ENCODE peak calls at places on chromosome 3, in nine cellular contexts. One of them, this sample, is unnamed.

GRCh38 chr3:121995190-121996137 is 26.6 kb downstream of the ILDR1 start:
- DNase-seq in tibial nerve: peak; percentile 36
- DNase-seq in fibroblast of lung: peak; percentile 44
- DNase-seq in gastrocnemius medialis: peak; percentile 37
- DNase-seq in fibroblast of pulmonary artery: peak; percentile 55
- DNase-seq in colonic mucosa: peak; percentile 77
- DNase-seq in HCT116: peak; percentile 53
- DNase-seq in lung: peak; percentile 68
- DNase-seq in AG04450: peak; percentile 11
- DNase-seq in this sample: peak; percentile 42

GRCh38 chr3:185825639-185826481 is 1.0 kb upstream of the IGF2BP2 start:
- DNase-seq in AG04450: no peak
- DNase-seq in HCT116: no peak
- DNase-seq in fibroblast of pulmonary artery: peak; percentile 68
- DNase-seq in gastrocnemius medialis: no peak
- DNase-seq in tibial nerve: no peak
- DNase-seq in colonic mucosa: peak; percentile 75
- DNase-seq in lung: peak; percentile 51
- DNase-seq in fibroblast of lung: peak; percentile 51
- DNase-seq in this sample: no peak

GRCh38 chr3:27720029-27720518 is 2.0 kb downstream of the EOMES start:
- DNase-seq in lung: no peak
- DNase-seq in colonic mucosa: no peak
- DNase-seq in HCT116: no peak
- DNase-seq in fibroblast of lung: no peak
- DNase-seq in fibroblast of pulmonary artery: no peak
- DNase-seq in gastrocnemius medialis: no peak
- DNase-seq in tibial nerve: no peak
- DNase-seq in AG04450: no peak
- DNase-seq in this sample: no peak

GRCh38 chr3:109563149-109563548 is 225.8 kb upstream of the DPPA4 start:
- DNase-seq in gastrocnemius medialis: no peak
- DNase-seq in fibroblast of lung: no peak
- DNase-seq in AG04450: no peak
- DNase-seq in tibial nerve: no peak
- DNase-seq in lung: no peak
- DNase-seq in fibroblast of pulmonary artery: no peak
- DNase-seq in HCT116: no peak
- DNase-seq in colonic mucosa: no peak
- DNase-seq in this sample: no peak

GRCh38 chr3:145727416-145727930 is 433.5 kb downstream of the PLOD2 start:
- DNase-seq in colonic mucosa: no peak
- DNase-seq in fibroblast of lung: no peak
- DNase-seq in AG04450: no peak
- DNase-seq in fibroblast of pulmonary artery: no peak
- DNase-seq in lung: no peak
- DNase-seq in gastrocnemius medialis: no peak
- DNase-seq in HCT116: no peak
- DNase-seq in tibial nerve: no peak
- DNase-seq in this sample: no peak

GRCh38 chr3:155912090-155912489 is 41.6 kb downstream of the GMPS start:
- DNase-seq in HCT116: no peak
- DNase-seq in tibial nerve: no peak
- DNase-seq in fibroblast of pulmonary artery: no peak
- DNase-seq in fibroblast of lung: no peak
- DNase-seq in gastrocnemius medialis: no peak
- DNase-seq in colonic mucosa: no peak
- DNase-seq in lung: no peak
- DNase-seq in AG04450: no peak
- DNase-seq in this sample: no peak

GRCh38 chr3:64344721-64345207 is 119.5 kb upstream of the PRICKLE2 start:
- DNase-seq in colonic mucosa: no peak
- DNase-seq in tibial nerve: no peak
- DNase-seq in AG04450: peak; percentile 52
- DNase-seq in fibroblast of lung: peak; percentile 68
- DNase-seq in lung: no peak
- DNase-seq in gastrocnemius medialis: no peak
- DNase-seq in HCT116: no peak
- DNase-seq in fibroblast of pulmonary artery: peak; percentile 74
- DNase-seq in this sample: peak; percentile 61

GRCh38 chr3:161372321-161373260 is 1.3 kb upstream of the SPTSSB start:
- DNase-seq in fibroblast of lung: peak; percentile 4
- DNase-seq in HCT116: peak; percentile 18
- DNase-seq in colonic mucosa: peak; percentile 25
- DNase-seq in fibroblast of pulmonary artery: no peak
- DNase-seq in tibial nerve: no peak
- DNase-seq in AG04450: no peak
- DNase-seq in lung: no peak
- DNase-seq in gastrocnemius medialis: no peak
- DNase-seq in this sample: no peak

GRCh38 chr3:4394048-4394447 is 73.0 kb downstream of the SUMF1 start:
- DNase-seq in fibroblast of lung: peak; percentile 21
- DNase-seq in gastrocnemius medialis: no peak
- DNase-seq in AG04450: no peak
- DNase-seq in lung: no peak
- DNase-seq in HCT116: no peak
- DNase-seq in colonic mucosa: no peak
- DNase-seq in tibial nerve: no peak
- DNase-seq in fibroblast of pulmonary artery: peak; percentile 74
- DNase-seq in this sample: no peak

GRCh38 chr3:154886437-154886836 is 193.7 kb upstream of the MME start:
- DNase-seq in gastrocnemius medialis: no peak
- DNase-seq in tibial nerve: no peak
- DNase-seq in colonic mucosa: no peak
- DNase-seq in lung: no peak
- DNase-seq in AG04450: peak; percentile 99
- DNase-seq in fibroblast of pulmonary artery: peak; percentile 94
- DNase-seq in fibroblast of lung: peak; percentile 100
- DNase-seq in HCT116: no peak
- DNase-seq in this sample: peak; percentile 99

GRCh38 chr3:135503429-135504083 is 462.0 kb upstream of the PPP2R3A start:
- DNase-seq in fibroblast of pulmonary artery: peak; percentile 52
- DNase-seq in colonic mucosa: peak; percentile 52
- DNase-seq in gastrocnemius medialis: peak; percentile 58
- DNase-seq in AG04450: peak; percentile 23
- DNase-seq in lung: peak; percentile 63
- DNase-seq in HCT116: peak; percentile 28
- DNase-seq in fibroblast of lung: peak; percentile 59
- DNase-seq in tibial nerve: peak; percentile 68
- DNase-seq in this sample: peak; percentile 35

GRCh38 chr3:16817201-16817600 is 67.6 kb upstream of the PLCL2 start:
- DNase-seq in fibroblast of lung: peak; percentile 12
- DNase-seq in lung: no peak
- DNase-seq in HCT116: no peak
- DNase-seq in tibial nerve: no peak
- DNase-seq in AG04450: no peak
- DNase-seq in fibroblast of pulmonary artery: peak; percentile 34
- DNase-seq in gastrocnemius medialis: no peak
- DNase-seq in colonic mucosa: no peak
- DNase-seq in this sample: no peak

GRCh38 chr3:151918253-151919029 is 45.0 kb downstream of the SUCNR1 start:
- DNase-seq in fibroblast of lung: peak; percentile 83
- DNase-seq in colonic mucosa: no peak
- DNase-seq in HCT116: peak; percentile 50
- DNase-seq in tibial nerve: no peak
- DNase-seq in fibroblast of pulmonary artery: peak; percentile 86
- DNase-seq in gastrocnemius medialis: no peak
- DNase-seq in AG04450: peak; percentile 29
- DNase-seq in lung: no peak
- DNase-seq in this sample: peak; percentile 47

GRCh38 chr3:101166150-101166549 is 154.2 kb downstream of the IMPG2 start:
- DNase-seq in gastrocnemius medialis: no peak
- DNase-seq in fibroblast of pulmonary artery: no peak
- DNase-seq in HCT116: no peak
- DNase-seq in tibial nerve: no peak
- DNase-seq in lung: no peak
- DNase-seq in fibroblast of lung: no peak
- DNase-seq in colonic mucosa: no peak
- DNase-seq in AG04450: no peak
- DNase-seq in this sample: no peak

GRCh38 chr3:111859061-111859973 is at the start of gene PHLDB2:
- DNase-seq in fibroblast of lung: peak; percentile 71
- DNase-seq in colonic mucosa: peak; percentile 56
- DNase-seq in lung: peak; percentile 44
- DNase-seq in gastrocnemius medialis: peak; percentile 39
- DNase-seq in fibroblast of pulmonary artery: peak; percentile 86
- DNase-seq in tibial nerve: peak; percentile 54
- DNase-seq in AG04450: no peak
- DNase-seq in HCT116: no peak
- DNase-seq in this sample: peak; percentile 53

GRCh38 chr3:1088503-1088902 is 4.3 kb upstream of the CNTN6 start:
- DNase-seq in AG04450: no peak
- DNase-seq in fibroblast of lung: no peak
- DNase-seq in colonic mucosa: no peak
- DNase-seq in fibroblast of pulmonary artery: no peak
- DNase-seq in HCT116: no peak
- DNase-seq in tibial nerve: no peak
- DNase-seq in lung: no peak
- DNase-seq in gastrocnemius medialis: no peak
- DNase-seq in this sample: no peak

GRCh38 chr3:114499986-114500385 is 206.2 kb downstream of the TIGIT start:
- DNase-seq in HCT116: no peak
- DNase-seq in fibroblast of pulmonary artery: peak; percentile 29
- DNase-seq in colonic mucosa: no peak
- DNase-seq in lung: no peak
- DNase-seq in tibial nerve: no peak
- DNase-seq in AG04450: no peak
- DNase-seq in fibroblast of lung: peak; percentile 38
- DNase-seq in gastrocnemius medialis: no peak
- DNase-seq in this sample: peak; percentile 85

DNA sequence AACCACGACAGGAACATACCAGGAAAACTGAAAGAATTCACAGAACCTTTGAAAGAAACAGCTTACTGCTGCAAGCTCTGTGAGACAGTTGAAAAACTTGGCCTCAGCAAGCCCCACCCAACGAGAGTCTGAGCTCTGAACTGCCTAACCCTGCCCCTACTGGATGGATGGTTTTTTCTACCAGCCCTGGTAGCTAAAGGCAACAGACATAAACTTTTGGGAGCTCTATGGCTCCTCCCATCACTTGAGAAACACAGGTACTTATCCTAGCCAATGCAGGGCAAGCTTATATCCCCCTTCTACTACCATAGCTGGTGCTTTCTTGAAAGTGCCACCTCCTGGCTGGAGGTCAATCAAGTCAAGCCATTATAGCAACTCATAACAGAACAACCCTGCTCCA is 471.8 kb downstream of the GRM7 start:
- DNase-seq in lung: no peak
- DNase-seq in AG04450: no peak
- DNase-seq in fibroblast of pulmonary artery: no peak
- DNase-seq in tibial nerve: no peak
- DNase-seq in HCT116: no peak
- DNase-seq in fibroblast of lung: no peak
- DNase-seq in gastrocnemius medialis: no peak
- DNase-seq in colonic mucosa: no peak
- DNase-seq in this sample: no peak
- TF ChIP-seq CTCF in lung: no peak
- TF ChIP-seq CTCF in AG04450: no peak
- TF ChIP-seq CTCF in fibroblast of pulmonary artery: no peak
- TF ChIP-seq CTCF in tibial nerve: no peak
- TF ChIP-seq CTCF in HCT116: no peak
- TF ChIP-seq CTCF in fibroblast of lung: no peak
- TF ChIP-seq CTCF in gastrocnemius medialis: no peak
- TF ChIP-seq CTCF in colonic mucosa: no peak
- TF ChIP-seq CTCF in this sample: no peak

DNA sequence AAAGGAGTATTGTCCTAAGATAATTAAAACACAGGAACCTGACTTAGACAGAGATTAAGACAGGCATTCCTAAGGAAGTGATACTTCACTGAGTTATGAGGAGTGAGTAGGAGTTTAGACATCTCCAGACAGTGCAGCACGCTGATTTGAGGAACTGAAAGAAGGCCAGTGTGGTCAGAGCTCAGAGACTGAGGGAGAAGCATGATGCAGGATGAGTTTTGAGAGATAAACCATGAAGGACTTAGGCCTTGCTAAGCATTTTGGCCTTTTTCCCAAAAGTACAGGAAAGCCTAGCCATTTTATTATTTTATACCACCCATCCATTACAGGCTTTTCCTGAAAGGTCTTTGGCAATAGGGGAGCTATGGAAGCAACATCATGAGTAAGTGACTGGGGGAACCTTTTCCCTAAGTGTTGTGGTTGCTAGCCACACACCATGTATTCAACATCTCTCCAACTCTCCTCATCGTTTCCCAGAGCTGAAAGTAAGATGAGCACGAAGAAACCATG is 375.6 kb upstream of the TPRG1 start:
- DNase-seq in fibroblast of pulmonary artery: peak; percentile 96
- DNase-seq in fibroblast of lung: peak; percentile 90
- DNase-seq in AG04450: peak; percentile 76
- DNase-seq in lung: no peak
- DNase-seq in colonic mucosa: no peak
- DNase-seq in HCT116: no peak
- DNase-seq in gastrocnemius medialis: no peak
- DNase-seq in tibial nerve: peak; percentile 18
- DNase-seq in this sample: peak; percentile 86
- H3K4me3 ChIP-seq in fibroblast of pulmonary artery: no peak overlapping the region
- H3K4me3 ChIP-seq in fibroblast of lung: no peak overlapping the region
- H3K4me3 ChIP-seq in AG04450: no peak overlapping the region
- H3K4me3 ChIP-seq in lung: no peak overlapping the region
- H3K4me3 ChIP-seq in colonic mucosa: no peak overlapping the region
- H3K4me3 ChIP-seq in HCT116: no peak overlapping the region
- H3K4me3 ChIP-seq in gastrocnemius medialis: no peak overlapping the region
- H3K4me3 ChIP-seq in tibial nerve: no peak overlapping the region
- H3K4me3 ChIP-seq in this sample: no peak overlapping the region

DNA sequence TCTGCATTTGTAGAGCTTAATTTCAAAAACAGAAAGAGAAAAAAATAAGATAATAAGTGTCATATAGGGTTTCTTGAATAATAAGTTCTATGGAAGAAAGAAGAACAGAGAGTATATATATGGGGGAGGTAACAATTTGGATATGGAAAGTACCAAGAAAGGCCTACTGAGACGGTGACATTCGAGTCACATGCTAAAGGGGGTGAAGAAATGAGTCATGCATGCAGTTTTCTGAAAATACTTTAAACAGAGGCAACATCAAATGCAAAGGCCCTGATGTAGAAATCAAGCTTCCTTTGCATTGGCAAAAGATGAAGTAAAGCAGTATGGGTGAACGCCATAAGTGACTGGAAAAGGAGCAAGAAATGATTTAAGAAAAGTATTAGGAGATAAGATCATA is 371.6 kb upstream of the ZNF385D start:
- DNase-seq in gastrocnemius medialis: no peak
- DNase-seq in HCT116: no peak
- DNase-seq in colonic mucosa: no peak
- DNase-seq in lung: no peak
- DNase-seq in fibroblast of lung: no peak
- DNase-seq in tibial nerve: no peak
- DNase-seq in AG04450: no peak
- DNase-seq in fibroblast of pulmonary artery: no peak
- DNase-seq in this sample: no peak
- TF ChIP-seq CTCF in gastrocnemius medialis: no peak
- TF ChIP-seq CTCF in HCT116: no peak
- TF ChIP-seq CTCF in colonic mucosa: no peak
- TF ChIP-seq CTCF in lung: no peak
- TF ChIP-seq CTCF in fibroblast of lung: no peak
- TF ChIP-seq CTCF in tibial nerve: no peak
- TF ChIP-seq CTCF in AG04450: no peak
- TF ChIP-seq CTCF in fibroblast of pulmonary artery: no peak
- TF ChIP-seq CTCF in this sample: no peak

DNA sequence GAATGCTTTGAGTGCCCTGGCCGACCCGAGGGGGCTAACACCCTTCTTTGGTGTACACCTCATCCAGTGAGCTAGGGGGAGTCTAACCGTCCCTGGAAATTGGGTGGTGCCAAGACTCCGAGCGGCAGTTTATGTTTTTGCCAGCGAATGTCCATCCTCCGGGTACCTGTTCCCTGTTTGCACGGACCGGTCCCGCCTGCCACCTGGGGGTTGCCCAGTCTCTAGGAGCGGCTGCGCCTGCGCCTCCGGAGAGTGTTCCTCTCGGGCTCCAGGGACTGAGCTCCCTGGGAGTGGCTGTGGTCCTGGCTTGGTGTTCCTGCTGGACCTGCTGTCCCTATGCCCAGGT is 913 bp upstream of the WNT7A start:
- DNase-seq in fibroblast of pulmonary artery: no peak
- DNase-seq in colonic mucosa: no peak
- DNase-seq in AG04450: no peak
- DNase-seq in HCT116: no peak
- DNase-seq in fibroblast of lung: no peak
- DNase-seq in tibial nerve: no peak
- DNase-seq in lung: no peak
- DNase-seq in gastrocnemius medialis: no peak
- DNase-seq in this sample: no peak
- H3K4me3 ChIP-seq in fibroblast of pulmonary artery: no peak overlapping the region
- H3K4me3 ChIP-seq in colonic mucosa: no peak overlapping the region
- H3K4me3 ChIP-seq in AG04450: no peak overlapping the region
- H3K4me3 ChIP-seq in HCT116: peak overlapping the region; percentile 63
- H3K4me3 ChIP-seq in fibroblast of lung: no peak overlapping the region
- H3K4me3 ChIP-seq in tibial nerve: no peak overlapping the region
- H3K4me3 ChIP-seq in lung: no peak overlapping the region
- H3K4me3 ChIP-seq in gastrocnemius medialis: no peak overlapping the region
- H3K4me3 ChIP-seq in this sample: no peak overlapping the region